ENCODE peak calls at places on chromosomes 2 and 18, in nine cellular contexts. E is SW 1271; A is left kidney; G is upper lobe of right lung; N is AG20443; U is Ammon's horn; O is C1 segment of cervical spinal cord; Q is activated CD4-positive, alpha-beta T cell treated with anti-CD3 and anti-CD28 coated beads, Interleukin-2, amount 50 U/mL, for 4 hours; F is NCI-H1694. S is an unnamed sample.

GRCh38 chr2:126657636-126658315 is 1.8 kb downstream of the GYPC start:
- DNase-seq in E (peak), A (peak), G (peak), N (peak), U (peak), O (no peak), Q (peak), F (no peak), S (peak)

GRCh38 chr2:122340246-122340645 is 584.8 kb downstream of the TSN start:
- DNase-seq in E (no peak), A (peak), G (no peak), N (no peak), U (no peak), O (no peak), Q (no peak), F (no peak), S (no peak)

GRCh38 chr18:12278765-12279682 is 24.9 kb downstream of the CIDEA start:
- DNase-seq in E (no peak), A (peak), G (peak), N (peak), U (peak), O (peak), Q (no peak), F (no peak), S (no peak)

GRCh38 chr2:122734756-122735155 is 979.3 kb downstream of the TSN start:
- DNase-seq in E (no peak), A (peak), G (no peak), N (no peak), U (no peak), O (no peak), Q (no peak), F (no peak), S (no peak)

GRCh38 chr2:74105413-74105812 is 42.3 kb downstream of the BOLA3 start:
- DNase-seq in E (no peak), A (no peak), G (no peak), N (no peak), U (no peak), O (no peak), Q (no peak), F (no peak), S (no peak)

GRCh38 chr18:48408111-48408726 is 964 bp downstream of the ZBTB7C start:
- DNase-seq in E (no peak), A (peak), G (no peak), N (no peak), U (peak), O (no peak), Q (no peak), F (no peak), S (no peak)

GRCh38 chr2:126736133-126736874 is 80.3 kb downstream of the GYPC start:
- DNase-seq in E (no peak), A (no peak), G (no peak), N (no peak), U (no peak), O (no peak), Q (no peak), F (no peak), S (no peak)

GRCh38 chr2:54775710-54776109 is 52.2 kb downstream of the EML6 start:
- DNase-seq in E (no peak), A (no peak), G (no peak), N (no peak), U (no peak), O (no peak), Q (no peak), F (no peak), S (no peak)

GRCh38 chr2:240429872-240430491 is 5.5 kb upstream of the GPC1 start:
- DNase-seq in E (no peak), A (peak), G (peak), N (no peak), U (no peak), O (no peak), Q (no peak), F (no peak), S (no peak)

GRCh38 chr2:92326-92725 is 46.0 kb upstream of the FAM110C start:
- DNase-seq in E (no peak), A (no peak), G (no peak), N (no peak), U (no peak), O (no peak), Q (no peak), F (no peak), S (no peak)

GRCh38 chr18:44715841-44716240 is 35.2 kb downstream of the SETBP1 start:
- DNase-seq in E (no peak), A (peak), G (no peak), N (peak), U (peak), O (no peak), Q (no peak), F (peak), S (no peak)

GRCh38 chr2:19955544-19956422 is 34.1 kb downstream of the WDR35 start:
- DNase-seq in E (peak), A (peak), G (peak), N (peak), U (peak), O (no peak), Q (peak), F (peak), S (peak)

GRCh38 chr2:182784777-182785176 is 68.7 kb downstream of the DNAJC10 start:
- DNase-seq in E (no peak), A (peak), G (no peak), N (peak), U (peak), O (no peak), Q (no peak), F (peak), S (no peak)

GRCh38 chr18:22637787-22638186 is 220.1 kb upstream of the CTAGE1 start:
- DNase-seq in E (no peak), A (no peak), G (no peak), N (peak), U (no peak), O (no peak), Q (no peak), F (no peak), S (no peak)

GRCh38 chr2:197677483-197677882 is 2.1 kb upstream of the RFTN2 start:
- DNase-seq in E (no peak), A (no peak), G (no peak), N (peak), U (no peak), O (no peak), Q (no peak), F (no peak), S (no peak)

GRCh38 chr2:107595749-107596148 is 230.9 kb upstream of the RGPD4 start:
- DNase-seq in E (no peak), A (no peak), G (no peak), N (peak), U (no peak), O (no peak), Q (no peak), F (no peak), S (no peak)

GRCh38 chr18:3440340-3440739 is 9.6 kb upstream of the TGIF1 start:
- DNase-seq in E (no peak), A (peak), G (no peak), N (no peak), U (no peak), O (no peak), Q (no peak), F (no peak), S (no peak)

GRCh38 chr2:142241016-142241415 is 110.2 kb upstream of the LRP1B start:
- DNase-seq in E (no peak), A (no peak), G (no peak), N (no peak), U (no peak), O (no peak), Q (no peak), F (no peak), S (no peak)

S was measured in activated T-helper 1 cell treated with Interleukin-2 at 50 U/mL for 16 hours.